ENCODE peak calls at places on chromosomes 11 and 22, in six cellular contexts. Y is ovary, L is transverse colon, M is foreskin keratinocyte, Q is AG04450, G is esophagus squamous epithelium. O is an unnamed sample.

GRCh38 chr11:57978686-57979531 is 44.8 kb upstream of the OR9Q1 start:
- DNase-seq in Y (no peak), L (no peak), G (no peak), M (no peak), Q (no peak), O (no peak)

GRCh38 chr11:105486929-105487328 is 122.9 kb upstream of the GRIA4 start:
- DNase-seq in G (no peak), L (no peak), M (no peak), Q (no peak), Y (no peak), O (no peak)

GRCh38 chr11:394034-394857 is at the start of gene PKP3:
- DNase-seq in M (peak; percentile 88), G (no peak), Q (no peak), L (peak; percentile 93), Y (no peak), O (peak; percentile 91)

GRCh38 chr11:1782831-1783724 is 19.4 kb upstream of the CTSD start:
- DNase-seq in M (no peak), Y (no peak), G (no peak), L (no peak), Q (no peak), O (no peak)

GRCh38 chr11:79108851-79109250 is 332.0 kb downstream of the TENM4 start:
- DNase-seq in Q (no peak), G (no peak), L (no peak), M (no peak), Y (no peak), O (no peak)

GRCh38 chr22:32546480-32546879 is 71.9 kb downstream of the FBXO7 start:
- DNase-seq in G (no peak), Q (no peak), M (no peak), L (no peak), Y (no peak), O (no peak)

GRCh38 chr11:60370811-60371297 is 7.5 kb upstream of the MS4A7 start:
- DNase-seq in L (no peak), G (no peak), Y (no peak), M (no peak), Q (no peak), O (peak; percentile 22)

GRCh38 chr11:69368119-69368880 is 74.3 kb downstream of the MYEOV start:
- DNase-seq in G (no peak), M (peak; percentile 13), L (no peak), Y (no peak), Q (no peak), O (peak; percentile 58)

GRCh38 chr22:45240810-45241631 is at the start of gene KIAA0930:
- DNase-seq in L (peak; percentile 88), M (no peak), Y (peak; percentile 91), Q (peak; percentile 29), G (no peak), O (peak; percentile 80)

GRCh38 chr11:45000918-45001317 is 50.2 kb upstream of the TP53I11 start:
- DNase-seq in L (no peak), M (no peak), Q (no peak), Y (no peak), G (no peak), O (no peak)

GRCh38 chr11:90288207-90288821 is 65.5 kb upstream of the CHORDC1 start:
- DNase-seq in Y (no peak), Q (no peak), M (peak; percentile 1), G (no peak), L (no peak), O (peak; percentile 45)

GRCh38 chr11:62588966-62589637 is 2.2 kb downstream of the TUT1 start:
- DNase-seq in G (no peak), M (no peak), Y (peak; percentile 29), L (no peak), Q (no peak), O (no peak)

GRCh38 chr11:132022718-132023117 is 652.3 kb downstream of the NTM start:
- DNase-seq in Y (no peak), Q (peak; percentile 32), M (no peak), L (no peak), G (no peak), O (no peak)

GRCh38 chr22:40418366-40419201 is 48.2 kb downstream of the SGSM3 start:
- DNase-seq in G (no peak), Q (peak; percentile 39), L (peak; percentile 32), Y (no peak), M (no peak), O (no peak)

GRCh38 chr11:71507102-71507501 is 20.0 kb upstream of the KRTAP5-7 start:
- DNase-seq in L (no peak), Y (no peak), Q (no peak), M (no peak), G (no peak), O (no peak)

GRCh38 chr11:72924568-72925190 is 110.5 kb downstream of the ATG16L2 start:
- DNase-seq in G (no peak), L (no peak), Q (no peak), Y (no peak), M (no peak), O (peak; percentile 28)

GRCh38 chr11:35969089-35970046 is 25.5 kb downstream of the LDLRAD3 start:
- DNase-seq in G (no peak), L (peak; percentile 10), Y (no peak), M (no peak), Q (no peak), O (no peak)

GRCh38 chr11:59659981-59660380 is 8.9 kb downstream of the PATL1 start:
- DNase-seq in L (no peak), G (no peak), Y (no peak), Q (no peak), M (no peak), O (no peak)

GRCh38 chr22:49013707-49014106 is 814.0 kb downstream of the BRD1 start:
- DNase-seq in M (no peak), L (no peak), Y (no peak), G (no peak), Q (no peak), O (no peak)

GRCh38 chr22:49015459-49015858 is 812.2 kb downstream of the BRD1 start:
- DNase-seq in Q (no peak), L (no peak), Y (peak; percentile 24), M (no peak), G (no peak), O (no peak)

GRCh38 chr22:49015993-49016908 is 811.4 kb downstream of the BRD1 start:
- DNase-seq in G (no peak), M (no peak), Y (peak; percentile 37), L (no peak), Q (no peak), O (no peak)

GRCh38 chr22:49012695-49013094 is 815.0 kb downstream of the BRD1 start:
- DNase-seq in M (no peak), Y (no peak), G (no peak), Q (no peak), L (no peak), O (no peak)

DNA sequence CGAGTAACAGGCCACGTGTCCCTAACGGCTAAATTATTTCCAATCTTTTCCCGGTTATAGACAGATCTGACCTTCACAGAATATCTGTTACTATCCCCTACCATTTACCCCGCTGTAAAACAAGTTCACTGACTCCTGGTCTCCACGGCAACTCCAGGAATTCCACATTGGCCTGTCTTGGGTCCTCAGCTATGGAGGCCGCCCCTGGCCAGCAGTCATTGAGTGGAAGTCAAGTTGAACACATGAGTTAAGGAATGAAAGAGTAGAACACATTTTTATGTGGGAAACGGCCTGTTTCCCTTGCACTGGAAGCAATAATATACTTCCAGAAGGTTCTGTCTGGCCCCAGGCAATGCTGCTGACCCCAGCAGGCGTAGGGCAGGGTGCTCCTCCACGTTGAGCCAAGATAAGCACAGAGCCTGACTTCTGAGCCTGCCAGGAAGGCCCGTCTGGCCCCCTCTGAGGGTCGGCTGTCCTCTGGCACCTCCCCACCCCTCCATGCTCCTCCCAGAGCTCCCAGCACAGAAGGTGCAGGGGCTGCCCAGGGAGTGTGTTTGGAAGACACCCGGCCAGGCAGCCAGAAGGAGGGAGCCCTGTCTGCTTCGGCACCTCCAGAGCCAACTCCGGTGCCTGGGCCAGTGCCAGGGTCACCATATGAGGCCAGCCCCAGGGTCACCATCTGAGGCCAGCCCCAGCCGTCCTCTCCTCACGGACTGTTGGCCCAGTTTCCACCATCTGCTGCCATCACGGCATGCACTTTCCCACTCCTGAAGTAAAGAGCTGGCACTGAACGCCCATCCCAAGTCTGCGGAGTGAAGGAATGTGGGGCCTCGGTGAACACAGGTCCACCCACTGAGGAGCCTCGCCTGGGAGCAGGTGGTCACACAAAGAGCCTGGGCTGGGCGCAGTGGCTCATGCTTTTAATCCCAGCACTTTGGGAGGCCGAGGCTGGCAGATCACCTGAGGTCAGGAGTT is 813.2 kb downstream of the BRD1 start:
- DNase-seq in L (no peak), Y (peak; percentile 47), Q (no peak), G (no peak), M (no peak), O (no peak)
- H3K27ac ChIP-seq in L (no peak overlapping the region), Y (no peak overlapping the region), Q (no peak overlapping the region), G (no peak overlapping the region), M (no peak overlapping the region), O (no peak overlapping the region)

DNA sequence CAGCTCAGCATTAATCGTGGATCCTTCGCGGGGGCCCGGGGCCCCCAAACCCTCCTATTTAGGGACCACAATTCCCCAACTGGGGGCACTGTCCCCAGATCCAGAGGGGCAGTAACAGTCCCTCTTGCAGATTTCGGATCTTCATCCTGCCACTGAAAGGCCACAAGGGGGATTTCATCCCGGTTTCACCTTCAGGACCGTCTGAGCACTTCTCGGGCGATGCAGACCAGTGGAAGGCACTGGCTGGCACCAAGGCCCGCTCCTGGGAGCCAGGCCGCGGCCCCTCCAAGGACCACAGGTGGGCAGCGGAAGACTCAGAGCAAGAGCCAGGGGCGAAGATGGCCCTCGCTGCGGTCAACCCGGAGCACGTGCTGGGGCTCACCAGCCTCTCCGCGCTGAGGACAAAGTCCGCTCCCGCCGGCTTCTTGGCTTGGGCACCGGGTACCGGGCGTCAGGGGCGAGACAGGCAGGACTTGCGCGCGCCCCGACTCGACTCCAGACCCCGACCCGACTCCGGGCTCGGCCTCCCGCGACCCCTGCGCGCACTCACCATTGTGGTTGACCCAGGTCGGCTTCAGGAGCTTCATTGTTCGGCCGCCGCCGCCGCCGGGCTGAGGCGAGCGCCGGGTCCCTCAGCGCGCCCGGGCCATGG is 517 bp downstream of the HIRA start:
- DNase-seq in Q (no peak), Y (peak; percentile 61), G (no peak), L (peak; percentile 79), M (no peak), O (no peak)
- TF ChIP-seq CTCF in Q (peak; percentile 37), Y (no peak), G (no peak), L (no peak), M (peak; percentile 19), O (no peak)

GRCh38 chr11:15848769-15849168 is 507.6 kb downstream of the SOX6 start:
- DNase-seq in Q (no peak), G (no peak), M (no peak), Y (no peak), L (no peak), O (no peak)
- H3K27ac ChIP-seq in Q (no peak overlapping the region), G (no peak overlapping the region), M (no peak overlapping the region), Y (no peak overlapping the region), L (no peak overlapping the region), O (no peak overlapping the region)

GRCh38 chr22:37334859-37335818 is 52.8 kb downstream of the CYTH4 start:
- DNase-seq in M (no peak), L (no peak), Q (no peak), Y (no peak), G (no peak), O (no peak)
- TF ChIP-seq CTCF in M (no peak), L (no peak), Q (no peak), Y (no peak), G (no peak), O (no peak)

GRCh38 chr11:34194576-34195335 is 89.3 kb downstream of the NAT10 start:
- DNase-seq in L (no peak), M (no peak), Q (no peak), G (no peak), Y (no peak), O (no peak)
- H3K27ac ChIP-seq in L (no peak overlapping the region), M (no peak overlapping the region), Q (no peak overlapping the region), G (no peak overlapping the region), Y (no peak overlapping the region), O (peak overlapping the region; percentile 98)

O was measured in RWPE1.